ENCODE peak calls at places on chromosomes 1 and 21, in four cellular contexts. Q is endothelial cell of umbilical vein, I is K562, B is IMR-90. Y is an unnamed sample.

GRCh38 chr1:50978144-50978851 is 8.3 kb downstream of the CDKN2C start:
- DNase-seq in Q (peak; percentile 50), I (peak; percentile 78), B (peak; percentile 49), Y (no peak)

GRCh38 chr1:229253170-229253974 is 17.5 kb upstream of the RAB4A start:
- DNase-seq in Q (no peak), I (no peak), B (peak; percentile 32), Y (no peak)

GRCh38 chr1:228982637-228983036 is 247.4 kb downstream of the RHOU start:
- DNase-seq in Q (no peak), I (no peak), B (no peak), Y (no peak)

GRCh38 chr1:31782766-31783410 is 18.7 kb upstream of the ADGRB2 start:
- DNase-seq in Q (no peak), I (no peak), B (no peak), Y (no peak)

GRCh38 chr1:9231648-9232332 is 2.8 kb upstream of the H6PD start:
- DNase-seq in Q (no peak), I (no peak), B (peak; percentile 64), Y (no peak)

GRCh38 chr1:77416692-77417450 is 135.1 kb downstream of the AK5 start:
- DNase-seq in Q (peak; percentile 32), I (peak; percentile 18), B (peak; percentile 34), Y (no peak)

GRCh38 chr1:219173434-219173757 is 282 bp upstream of the LYPLAL1 start:
- DNase-seq in Q (no peak), I (no peak), B (no peak), Y (no peak)

GRCh38 chr1:24566266-24566867 is 10.5 kb downstream of the NCMAP start:
- DNase-seq in Q (no peak), I (no peak), B (peak; percentile 15), Y (no peak)

GRCh38 chr1:59041878-59042277 is 255.0 kb upstream of the FGGY start:
- DNase-seq in Q (no peak), I (no peak), B (peak; percentile 45), Y (no peak)

DNA sequence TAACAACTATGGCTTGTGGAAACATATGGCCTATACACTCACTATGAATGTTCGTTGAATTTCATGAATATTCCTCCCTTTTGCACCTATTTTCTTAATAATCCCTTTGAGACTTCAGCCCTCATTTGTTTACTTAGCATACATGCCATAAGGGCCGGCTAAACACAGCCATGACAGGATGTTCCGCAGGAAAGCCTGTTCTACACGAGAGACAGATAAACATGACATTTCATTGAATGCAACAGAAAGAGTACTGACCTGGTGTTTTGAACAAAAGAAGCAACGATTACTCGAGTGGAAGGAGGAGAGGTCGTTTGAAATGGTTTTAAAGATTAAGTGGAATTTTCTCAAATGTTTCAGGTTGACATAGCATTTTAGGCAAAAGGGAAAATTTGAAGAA is 459.5 kb upstream of the CXADR start:
- DNase-seq in Q (peak; percentile 71), I (no peak), B (no peak), Y (no peak)
- H3K9me1 ChIP-seq in Q (no peaks in the 10 kb centered on the region), I (no peaks in the 10 kb centered on the region), B (no peaks in the 10 kb centered on the region), Y (no peaks in the 10 kb centered on the region)

GRCh38 chr1:234748066-234748465 is 138.1 kb upstream of the IRF2BP2 start:
- DNase-seq in Q (no peak), I (no peak), B (no peak), Y (no peak)

GRCh38 chr1:234743866-234744581 is 134.0 kb upstream of the IRF2BP2 start:
- DNase-seq in Q (peak; percentile 99), I (no peak), B (peak; percentile 24), Y (no peak)

GRCh38 chr1:234748713-234749112 is 138.7 kb upstream of the IRF2BP2 start:
- DNase-seq in Q (no peak), I (no peak), B (no peak), Y (no peak)

GRCh38 chr1:234746798-234747196 is 136.8 kb upstream of the IRF2BP2 start:
- DNase-seq in Q (no peak), I (no peak), B (no peak), Y (peak; percentile 64)

DNA sequence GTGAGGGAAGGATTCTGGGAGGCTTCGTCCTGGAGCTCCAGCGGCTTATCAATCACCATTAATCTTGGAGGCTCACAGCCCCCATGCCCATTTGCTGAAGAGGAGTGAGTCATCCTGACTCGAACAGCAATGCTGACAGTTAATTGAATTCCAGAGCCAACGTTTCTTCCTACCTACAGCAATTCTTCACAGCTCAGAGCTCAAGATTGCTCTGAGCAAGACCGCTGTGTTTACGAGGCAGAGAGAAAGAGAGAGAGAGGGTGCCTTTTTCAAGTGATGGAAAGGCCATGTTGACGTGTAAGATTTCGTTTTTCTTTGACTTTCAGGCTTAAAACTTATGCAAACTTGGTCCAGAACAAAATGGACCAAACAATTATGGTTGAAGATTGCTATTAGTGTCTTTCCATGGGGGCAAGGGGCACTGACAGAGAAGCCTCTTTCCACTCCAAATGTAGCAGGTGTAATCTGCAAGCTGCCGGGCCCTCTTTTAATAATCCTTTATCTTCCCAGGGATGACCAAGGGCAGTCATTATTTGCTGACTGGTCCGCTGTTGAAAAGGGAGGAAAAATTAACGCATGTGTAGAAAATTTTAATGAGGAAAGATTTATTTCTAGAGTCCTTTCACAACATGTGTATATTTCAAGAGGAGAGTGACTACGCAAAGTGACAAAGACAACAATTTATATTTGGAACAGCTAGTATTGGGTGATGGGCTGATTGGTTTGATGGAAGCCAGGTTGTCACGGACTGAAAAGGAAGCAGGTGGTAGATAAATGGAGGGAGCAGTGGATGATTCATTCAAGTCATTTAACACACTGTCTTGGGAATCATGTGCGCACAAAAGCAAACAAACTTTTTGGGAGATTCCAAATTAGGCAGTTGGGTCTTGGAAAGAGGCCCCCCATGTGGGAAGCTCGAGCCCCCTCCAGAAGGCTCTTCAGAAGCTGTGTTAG is 136.1 kb upstream of the IRF2BP2 start:
- DNase-seq in Q (peak; percentile 70), I (peak; percentile 80), B (peak; percentile 71), Y (no peak)
- H3K27ac ChIP-seq in Q (no peak overlapping the region), I (peak overlapping the region; percentile 10), B (no peak overlapping the region), Y (no peak overlapping the region)

DNA sequence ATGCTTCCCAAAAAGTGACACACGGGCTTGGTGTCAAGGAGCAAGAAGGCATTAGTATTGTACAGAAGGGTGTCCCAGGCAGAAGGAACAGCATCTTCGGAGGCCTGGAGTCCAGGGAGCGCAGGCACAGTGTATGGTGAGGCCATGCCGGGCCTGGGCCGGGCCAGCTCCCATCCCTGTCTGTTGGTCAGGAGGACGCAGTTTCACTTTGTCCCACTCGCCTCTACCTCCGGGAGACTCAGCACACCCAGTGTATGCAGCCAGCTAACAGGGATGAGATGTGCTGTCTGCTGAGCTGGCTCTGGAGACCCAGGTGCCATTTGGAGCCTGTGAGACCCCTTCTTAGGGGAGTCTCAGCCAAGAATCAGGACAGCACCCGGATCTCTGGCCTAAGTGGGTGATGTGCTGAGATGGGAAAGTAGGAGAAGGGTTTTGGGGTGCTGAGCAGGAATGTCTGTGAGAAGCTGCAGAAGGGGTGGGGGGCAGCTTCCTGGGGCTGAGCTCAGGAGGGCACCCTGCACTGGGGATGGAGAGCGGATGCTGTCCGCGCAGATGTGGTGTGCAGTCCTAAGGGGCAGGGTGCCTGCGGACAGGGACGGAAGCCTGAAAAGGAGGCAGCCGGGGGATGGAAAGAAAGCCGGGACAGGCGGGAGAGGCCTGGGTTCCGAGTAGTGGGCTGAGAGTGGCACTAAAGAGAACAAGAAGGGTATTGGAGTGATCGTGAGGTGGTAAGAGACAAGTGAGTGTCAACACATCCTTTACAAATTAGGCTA is 25.7 kb downstream of the DMRTB1 start:
- DNase-seq in Q (no peak), I (no peak), B (no peak), Y (no peak)
- H3K9me1 ChIP-seq in Q (no peaks in the 10 kb centered on the region), I (no peaks in the 10 kb centered on the region), B (no peaks in the 10 kb centered on the region), Y (no peaks in the 10 kb centered on the region)

DNA sequence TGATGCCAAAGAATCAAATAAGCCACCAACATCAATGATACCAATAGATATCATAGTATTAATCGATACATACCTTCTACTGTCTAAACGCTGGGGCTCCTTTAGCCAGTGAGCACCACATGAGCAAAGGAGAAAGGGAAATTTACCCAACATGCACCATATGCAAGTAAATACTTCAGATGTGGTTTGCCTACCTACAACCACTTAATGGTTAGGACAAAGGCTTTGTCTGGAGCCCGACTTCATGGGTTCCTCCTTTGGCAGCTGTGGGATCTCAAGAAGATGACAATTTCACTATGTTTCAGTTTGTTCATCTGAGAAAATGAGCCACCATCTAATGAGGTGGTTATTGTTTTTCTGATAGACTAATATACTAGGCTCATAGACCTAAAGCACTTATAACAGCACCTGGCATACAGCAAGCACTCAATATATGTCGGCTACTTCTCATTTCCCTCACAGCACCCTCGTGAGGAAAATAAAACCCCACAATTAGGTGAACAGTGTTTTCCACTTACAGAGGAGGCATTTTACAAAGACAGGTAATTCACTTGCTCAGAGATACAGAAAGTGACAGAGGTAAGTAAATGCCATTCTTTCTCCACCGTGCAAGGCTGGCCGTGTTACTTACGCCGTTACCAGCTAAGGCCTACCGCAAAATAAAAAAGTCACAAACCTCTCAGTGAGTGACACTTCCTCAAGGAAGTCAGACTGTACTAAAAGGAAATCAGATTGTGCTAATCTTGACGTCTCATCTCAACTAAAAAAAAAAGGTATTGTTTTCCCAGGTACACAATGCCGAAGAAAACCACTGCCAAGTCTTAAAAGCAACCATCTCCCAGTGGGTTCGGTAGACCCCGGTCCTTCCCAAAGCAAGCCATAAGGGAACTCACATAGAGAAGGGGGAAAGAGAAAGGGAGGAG is 1.6 kb downstream of the TTC13 start:
- DNase-seq in Q (peak; percentile 71), I (no peak), B (no peak), Y (no peak)
- H3K27ac ChIP-seq in Q (peak overlapping the region; percentile 30), I (no peak overlapping the region), B (no peak overlapping the region), Y (no peak overlapping the region)

GRCh38 chr21:46322351-46323226 is 1.1 kb downstream of the C21orf58 start:
- DNase-seq in Q (peak; percentile 44), I (no peak), B (peak; percentile 47), Y (no peak)
- H3K9me1 ChIP-seq in Q (no peaks in the 10 kb centered on the region), I (no peaks in the 10 kb centered on the region), B (peaks cover 10% of the 10 kb centered on the region), Y (peaks cover 2% of the 10 kb centered on the region)

GRCh38 chr1:205582471-205583291 is 49.1 kb downstream of the ELK4 start:
- DNase-seq in Q (peak; percentile 66), I (no peak), B (no peak), Y (no peak)
- H3K27ac ChIP-seq in Q (peak overlapping the region; percentile 40), I (no peak overlapping the region), B (no peak overlapping the region), Y (no peak overlapping the region)

GRCh38 chr1:172905452-172905851 is 145.3 kb downstream of the TNFSF18 start:
- DNase-seq in Q (no peak), I (no peak), B (peak; percentile 73), Y (no peak)
- H3K9me1 ChIP-seq in Q (no peaks in the 10 kb centered on the region), I (no peaks in the 10 kb centered on the region), B (peaks cover 3% of the 10 kb centered on the region), Y (no peaks in the 10 kb centered on the region)

DNA sequence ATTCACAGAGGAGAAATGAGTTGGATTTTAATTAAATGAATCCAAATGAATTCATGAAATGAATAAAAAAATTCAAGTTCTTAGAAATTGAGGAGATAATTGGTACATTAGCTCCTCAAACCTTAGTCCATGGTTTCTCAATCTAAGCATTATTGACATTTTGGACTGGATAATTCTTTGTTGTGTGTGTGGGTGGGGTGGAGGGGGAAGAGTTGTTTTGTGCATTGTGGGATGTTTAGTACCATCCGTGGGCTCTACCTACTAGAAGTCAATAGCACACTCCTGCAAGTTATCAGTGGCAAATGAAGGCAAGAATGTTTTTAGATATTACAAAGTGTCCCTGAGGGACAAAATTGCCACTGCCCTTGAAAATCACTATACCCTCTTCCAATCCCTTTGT is 431.9 kb downstream of the PLPP3 start:
- DNase-seq in Q (no peak), I (no peak), B (no peak), Y (no peak)
- H3K27ac ChIP-seq in Q (no peak overlapping the region), I (no peak overlapping the region), B (no peak overlapping the region), Y (no peak overlapping the region)

DNA sequence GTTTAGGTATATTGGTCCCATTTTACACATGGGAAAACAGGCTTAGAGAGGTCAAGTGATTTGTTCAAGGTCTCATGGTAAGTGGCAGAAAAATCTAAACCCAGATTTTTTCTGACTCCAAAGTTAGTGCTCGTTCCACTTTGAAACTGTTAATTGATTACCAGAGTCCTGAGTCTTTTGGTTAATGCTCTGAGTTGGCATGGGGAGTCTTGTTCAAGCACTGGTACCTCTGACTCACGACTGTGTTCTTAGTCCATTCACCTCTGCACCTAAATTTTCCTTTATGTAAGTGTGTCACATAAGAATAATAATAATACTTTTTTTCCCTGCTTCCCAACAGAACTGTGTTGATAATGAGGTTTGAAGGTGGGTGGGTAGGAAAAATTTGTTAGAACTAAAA is 59.3 kb downstream of the VANGL2 start:
- DNase-seq in Q (no peak), I (no peak), B (no peak), Y (no peak)
- H3K9me1 ChIP-seq in Q (no peaks in the 10 kb centered on the region), I (no peaks in the 10 kb centered on the region), B (no peaks in the 10 kb centered on the region), Y (no peaks in the 10 kb centered on the region)

Y was measured in keratinocyte.